ENCODE peak calls at places on chromosome X, in five cellular contexts. C, V, P, E and Y are unnamed samples.

GRCh38 chrX:145068450-145068849 is 178.9 kb upstream of the SPANXN1 start:
- DNase-seq in C (no peak), V (no peak), P (no peak), E (no peak), Y (no peak)

GRCh38 chrX:136797787-136798186 is 17.1 kb upstream of the ARHGEF6 start:
- DNase-seq in C (no peak), V (no peak), P (no peak), E (no peak), Y (no peak)

GRCh38 chrX:44035576-44035975 is 62.4 kb upstream of the NDP start:
- DNase-seq in C (no peak), V (no peak), P (peak), E (no peak), Y (no peak)

GRCh38 chrX:112058766-112059165 is 23.8 kb downstream of the TRPC5 start:
- DNase-seq in C (no peak), V (no peak), P (no peak), E (no peak), Y (no peak)

GRCh38 chrX:110698696-110699095 is 96.9 kb downstream of the CHRDL1 start:
- DNase-seq in C (no peak), V (no peak), P (no peak), E (no peak), Y (no peak)

GRCh38 chrX:120840826-120841225 is 34.8 kb downstream of the CT47B1 start:
- DNase-seq in C (no peak), V (no peak), P (peak), E (no peak), Y (peak)

GRCh38 chrX:153816821-153817220 is 13.5 kb downstream of the PDZD4 start:
- DNase-seq in C (no peak), V (no peak), P (no peak), E (no peak), Y (no peak)

GRCh38 chrX:22365460-22365859 is 92.7 kb downstream of the CBLL2 start:
- DNase-seq in C (no peak), V (no peak), P (peak), E (no peak), Y (peak)

GRCh38 chrX:389021-389441 is 2.3 kb upstream of the PPP2R3B start:
- DNase-seq in C (no peak), V (no peak), P (no peak), E (no peak), Y (no peak)

GRCh38 chrX:151985955-151986354 is 11.5 kb upstream of the GABRE start:
- DNase-seq in C (no peak), V (no peak), P (peak), E (no peak), Y (peak)

GRCh38 chrX:123779908-123780396 is 47.1 kb upstream of the THOC2 start:
- DNase-seq in C (no peak), V (no peak), P (no peak), E (no peak), Y (no peak)

GRCh38 chrX:15474058-15474457 is 19.1 kb downstream of the PIR start:
- DNase-seq in C (no peak), V (no peak), P (no peak), E (no peak), Y (no peak)

GRCh38 chrX:22057667-22058066 is 25.5 kb downstream of the PHEX start:
- DNase-seq in C (no peak), V (no peak), P (no peak), E (no peak), Y (no peak)

GRCh38 chrX:95325185-95325584 is 1359.5 kb upstream of the DIAPH2 start:
- DNase-seq in C (no peak), V (no peak), P (no peak), E (no peak), Y (no peak)

GRCh38 chrX:153889123-153889522 is 3.1 kb upstream of the L1CAM start:
- DNase-seq in C (no peak), V (peak), P (no peak), E (no peak), Y (no peak)

GRCh38 chrX:72545990-72546389 is 26.7 kb downstream of the HDAC8 start:
- DNase-seq in C (no peak), V (no peak), P (peak), E (no peak), Y (peak)

GRCh38 chrX:39905475-39905889 is 192.3 kb downstream of the BCOR start:
- DNase-seq in C (no peak), V (no peak), P (no peak), E (peak), Y (peak)

GRCh38 chrX:120559799-120560198 is 963 bp downstream of the CUL4B start:
- DNase-seq in C (no peak), V (peak), P (peak), E (no peak), Y (peak)

GRCh38 chrX:150546711-150547153 is 21.7 kb upstream of the MTM1 start:
- DNase-seq in C (no peak), V (no peak), P (no peak), E (peak), Y (peak)

GRCh38 chrX:130163350-130163851 is 2.2 kb downstream of the AIFM1 start:
- DNase-seq in C (no peak), V (no peak), P (no peak), E (no peak), Y (peak)

GRCh38 chrX:72272868-72273267 is 4.2 kb downstream of the RPS4X start:
- DNase-seq in C (no peak), V (no peak), P (peak), E (no peak), Y (peak)

GRCh38 chrX:149372861-149373260 is 132.2 kb downstream of the IDS start:
- DNase-seq in C (no peak), V (no peak), P (peak), E (no peak), Y (no peak)

GRCh38 chrX:46912673-46913491 is 661 bp downstream of the JADE3 start:
- DNase-seq in C (peak), V (no peak), P (peak), E (peak), Y (no peak)

GRCh38 chrX:641671-642435 is 11.3 kb downstream of the SHOX start:
- DNase-seq in C (no peak), V (no peak), P (no peak), E (no peak), Y (no peak)

GRCh38 chrX:32673193-32673592 is 538.2 kb downstream of the DMD start:
- DNase-seq in C (no peak), V (no peak), P (peak), E (no peak), Y (peak)

GRCh38 chrX:104253567-104254441 is 929 bp downstream of the ESX1 start:
- DNase-seq in C (no peak), V (no peak), P (no peak), E (no peak), Y (no peak)